ENCODE peak calls at places on chromosomes 7 and 10, in eight cellular contexts. T is suprapubic skin, U is transverse colon, X is stomach, G is GM12891, L is vagina, H is HCT116, S is sigmoid colon. V is an unnamed sample.

GRCh38 chr7:4798706-4799235 is 23.3 kb downstream of the AP5Z1 start:
- DNase-seq in H (no peak), U (no peak), T (no peak), L (no peak), G (no peak), S (no peak), X (no peak), V (no peak)

GRCh38 chr10:58513189-58514101 is 773 bp downstream of the BICC1 start:
- DNase-seq in T (peak), U (peak), X (peak), L (no peak), S (peak), G (no peak), H (no peak), V (peak)

GRCh38 chr10:60570941-60571340 is 181.3 kb upstream of the ANK3 start:
- DNase-seq in T (no peak), S (no peak), H (no peak), G (no peak), U (no peak), L (no peak), X (no peak), V (no peak)

GRCh38 chr7:133794490-133794889 is 332.6 kb upstream of the LRGUK start:
- DNase-seq in X (no peak), S (no peak), U (no peak), L (no peak), G (no peak), T (no peak), H (no peak), V (no peak)

GRCh38 chr7:55546826-55547225 is 25.5 kb downstream of the VOPP1 start:
- DNase-seq in L (no peak), S (peak), T (no peak), H (peak), G (no peak), X (peak), U (peak), V (no peak)

GRCh38 chr10:22500567-22501369 is 155.5 kb downstream of the SPAG6 start:
- DNase-seq in L (no peak), U (no peak), H (no peak), T (no peak), X (no peak), G (no peak), S (no peak), V (no peak)

GRCh38 chr10:20492447-20492846 is 404.7 kb downstream of the NEBL start:
- DNase-seq in L (no peak), S (no peak), T (no peak), G (no peak), U (no peak), X (no peak), H (no peak), V (no peak)

GRCh38 chr10:31867646-31868045 is 61.0 kb downstream of the ARHGAP12 start:
- DNase-seq in U (no peak), S (no peak), L (no peak), T (no peak), G (no peak), H (no peak), X (no peak), V (no peak)

GRCh38 chr7:26399309-26399610 is 107.6 kb downstream of the SNX10 start:
- DNase-seq in X (peak), L (no peak), U (no peak), H (no peak), T (no peak), S (no peak), G (no peak), V (no peak)

GRCh38 chr7:75623390-75624133 is 115.2 kb downstream of the HIP1 start:
- DNase-seq in L (no peak), H (no peak), G (no peak), T (no peak), U (no peak), S (no peak), X (no peak), V (no peak)

GRCh38 chr10:10330481-10330880 is 687.2 kb upstream of the CELF2 start:
- DNase-seq in L (no peak), H (no peak), G (no peak), S (no peak), T (no peak), U (no peak), X (no peak), V (no peak)

GRCh38 chr7:157493017-157493416 is 156.2 kb downstream of the DNAJB6 start:
- DNase-seq in X (peak), U (no peak), L (no peak), S (peak), T (no peak), H (no peak), G (no peak), V (no peak)

GRCh38 chr7:98557538-98558031 is 59.5 kb upstream of the NPTX2 start:
- DNase-seq in L (no peak), S (no peak), T (no peak), X (no peak), G (no peak), H (no peak), U (no peak), V (no peak)

GRCh38 chr10:132208489-132209050 is 21.8 kb downstream of the DPYSL4 start:
- DNase-seq in G (no peak), S (no peak), L (no peak), H (no peak), X (no peak), U (no peak), T (no peak), V (no peak)

DNA sequence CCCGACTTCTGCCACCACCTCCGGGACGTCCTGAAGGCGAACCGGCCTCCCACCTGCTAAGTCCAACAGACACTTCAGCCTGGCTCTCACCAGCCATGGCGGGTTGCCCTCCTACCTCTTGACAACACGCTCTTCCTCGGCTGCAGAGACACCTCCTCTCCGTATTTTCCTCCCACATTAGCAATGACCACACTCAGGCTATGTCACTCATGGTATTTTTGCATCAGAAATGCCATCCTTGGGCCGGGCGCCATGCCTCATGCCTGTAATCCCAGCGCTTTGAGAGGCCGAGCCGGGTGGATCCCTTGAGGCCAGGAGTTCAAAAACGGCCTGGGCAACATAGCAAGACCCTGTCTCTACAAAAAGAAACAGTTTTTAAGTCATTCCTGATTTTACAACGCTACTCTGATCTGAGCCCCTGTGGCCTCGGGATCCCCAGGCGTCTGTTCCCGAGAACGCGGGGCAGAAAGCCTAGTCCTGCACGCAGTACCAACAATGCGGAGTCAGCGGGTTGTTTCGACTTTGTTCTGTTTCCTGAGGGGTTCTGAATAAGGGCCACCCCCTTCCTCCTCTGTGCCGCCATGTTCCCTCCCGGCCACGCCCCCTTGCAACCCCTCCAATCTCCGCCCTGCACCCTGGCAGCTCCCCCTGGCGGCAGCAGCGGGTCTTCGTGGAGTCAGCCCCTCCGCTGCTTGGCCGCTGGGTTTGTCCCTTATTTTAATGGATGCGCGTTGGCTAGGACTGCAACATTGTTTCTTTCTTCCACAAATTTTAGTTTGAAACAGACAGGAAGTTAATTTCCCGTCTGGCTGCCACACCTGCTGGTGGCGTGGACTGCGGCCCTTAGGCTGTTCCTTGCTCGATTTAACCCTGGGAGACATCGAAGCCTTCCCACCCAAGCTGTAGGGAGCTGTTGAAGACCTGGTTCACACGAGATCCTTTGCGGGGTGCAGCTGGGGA is 9.7 kb upstream of the ZFAND2A start:
- DNase-seq in X (peak), S (peak), T (peak), G (peak), U (peak), L (no peak), H (no peak), V (peak)
- TF ChIP-seq POLR2AphosphoS5 in X (peak), S (no peak), T (peak), G (peak), U (no peak), L (no peak), H (no peak), V (peak)

DNA sequence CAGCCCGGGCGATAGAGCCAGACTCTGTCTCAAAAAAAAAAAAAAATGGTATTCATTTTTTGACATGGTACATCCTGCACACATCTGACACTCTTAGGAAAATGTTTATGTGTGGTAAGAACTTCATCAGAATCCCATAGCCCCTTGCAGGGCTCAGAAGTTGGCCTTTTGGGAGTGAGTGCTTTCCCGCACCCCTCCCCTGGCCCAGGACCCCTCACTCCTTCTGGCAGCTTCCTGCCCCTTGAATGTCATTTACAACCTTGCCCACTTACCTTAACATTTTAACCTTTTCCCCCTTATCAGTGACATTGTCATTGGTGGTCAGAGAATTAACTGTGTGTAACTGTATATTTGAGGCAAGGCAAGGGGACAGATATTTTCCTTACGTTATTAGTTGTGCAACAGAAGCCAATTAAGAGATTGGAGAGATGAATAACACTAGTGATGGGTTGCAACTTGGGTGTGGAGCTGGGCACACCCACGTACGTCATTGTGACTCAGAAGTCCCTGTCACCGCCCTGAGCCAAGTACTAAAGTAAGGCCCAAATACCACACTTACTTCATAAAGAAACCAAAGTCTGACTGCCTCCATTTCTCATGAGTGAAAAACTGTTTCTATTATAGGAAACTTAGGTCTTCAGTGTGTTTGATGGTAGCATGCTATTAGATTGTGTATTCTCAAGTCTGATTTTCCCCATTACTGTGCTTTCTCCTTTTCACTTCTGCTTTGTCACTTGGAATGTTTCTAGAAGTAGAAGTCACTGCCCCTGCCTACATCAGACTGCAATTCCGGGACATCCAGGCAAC is 31.6 kb downstream of the OGDH start:
- DNase-seq in U (peak), L (no peak), S (peak), T (peak), X (peak), H (peak), G (no peak), V (no peak)
- TF ChIP-seq POLR2AphosphoS5 in U (no peak), L (no peak), S (peak), T (peak), X (peak), H (peak), G (peak), V (no peak)

GRCh38 chr10:69318997-69319727 is 40.9 kb downstream of the HK1 start:
- DNase-seq in H (no peak), S (peak), G (peak), L (no peak), T (peak), U (peak), X (peak), V (peak)

GRCh38 chr10:69316313-69317059 is 38.2 kb downstream of the HK1 start:
- DNase-seq in H (no peak), G (no peak), U (no peak), X (no peak), L (no peak), T (no peak), S (no peak), V (no peak)

GRCh38 chr10:69317175-69318086 is 39.1 kb downstream of the HK1 start:
- DNase-seq in U (no peak), S (no peak), T (no peak), H (no peak), G (peak), L (no peak), X (no peak), V (peak)

GRCh38 chr10:69319911-69320316 is 41.6 kb downstream of the HK1 start:
- DNase-seq in T (no peak), L (no peak), S (no peak), H (no peak), X (no peak), G (no peak), U (no peak), V (no peak)

GRCh38 chr10:69318087-69318996 is 40.0 kb downstream of the HK1 start:
- DNase-seq in X (peak), T (peak), S (peak), U (peak), H (peak), G (peak), L (no peak), V (peak)
- TF ChIP-seq POLR2AphosphoS5 in X (peak), T (no peak), S (peak), U (peak), H (peak), G (no peak), L (no peak), V (no peak)

GRCh38 chr10:61735879-61736278 is 73.2 kb downstream of the CABCOCO1 start:
- DNase-seq in T (no peak), G (no peak), L (no peak), H (no peak), U (no peak), S (no peak), X (no peak), V (no peak)
- TF ChIP-seq POLR2AphosphoS5 in T (no peak), G (no peak), L (no peak), H (no peak), U (no peak), S (no peak), X (no peak), V (no peak)

GRCh38 chr10:28120043-28120749 is 121.3 kb upstream of the ODAD2 start:
- DNase-seq in X (no peak), H (peak), U (no peak), G (no peak), T (no peak), L (no peak), S (no peak), V (no peak)

GRCh38 chr10:28120795-28121194 is 121.9 kb upstream of the ODAD2 start:
- DNase-seq in S (no peak), T (no peak), U (no peak), L (no peak), X (no peak), H (no peak), G (no peak), V (no peak)

GRCh38 chr10:28130267-28130666 is 131.4 kb upstream of the ODAD2 start:
- DNase-seq in U (no peak), L (no peak), H (no peak), S (no peak), G (no peak), X (no peak), T (no peak), V (no peak)

GRCh38 chr10:28127881-28128280 is 129.0 kb upstream of the ODAD2 start:
- DNase-seq in U (no peak), X (no peak), T (no peak), L (no peak), G (no peak), H (no peak), S (no peak), V (no peak)

DNA sequence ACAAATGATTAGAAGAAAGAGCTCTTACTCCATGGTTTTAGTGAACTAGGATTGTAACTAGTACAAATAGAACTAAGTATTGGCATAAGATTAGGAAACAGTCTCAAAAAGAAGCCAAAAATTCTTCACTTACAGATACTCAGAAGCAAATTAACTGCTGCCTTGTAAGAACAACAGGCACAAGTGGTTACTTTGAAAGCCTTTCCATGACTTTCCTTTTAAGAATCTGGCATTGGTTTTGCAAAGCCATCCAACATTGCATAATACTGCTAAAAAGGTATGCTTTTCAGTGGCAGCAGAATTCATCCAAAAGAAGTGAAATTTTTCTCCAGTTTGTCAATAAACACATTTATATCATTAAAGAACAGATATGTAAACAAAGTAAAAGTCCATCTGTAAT is 126.8 kb upstream of the ODAD2 start:
- DNase-seq in X (no peak), U (no peak), H (no peak), L (no peak), G (no peak), T (no peak), S (no peak), V (no peak)
- TF ChIP-seq POLR2AphosphoS5 in X (no peak), U (no peak), H (no peak), L (no peak), G (no peak), T (no peak), S (no peak), V (no peak)

DNA sequence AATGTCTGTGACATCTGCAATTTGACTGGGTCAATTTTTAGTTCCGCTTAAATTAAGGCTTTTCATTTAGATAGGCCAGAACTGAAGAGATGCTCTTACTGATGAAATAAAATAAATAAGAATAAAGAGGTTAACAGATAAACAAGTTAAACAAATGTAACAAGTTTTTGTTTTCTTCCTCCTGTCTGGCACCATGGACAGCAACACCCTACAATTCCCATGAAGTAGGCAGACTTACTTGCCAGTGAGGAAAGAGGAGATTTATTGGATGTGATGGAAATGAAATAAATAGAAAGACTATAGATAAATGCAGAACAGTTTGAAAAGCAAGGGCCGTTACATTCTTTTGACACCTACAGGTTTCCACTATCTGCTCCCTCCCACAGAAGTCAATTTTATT is 118.5 kb downstream of the AMPH start:
- DNase-seq in G (no peak), U (no peak), L (no peak), H (no peak), X (no peak), S (no peak), T (no peak), V (no peak)
- TF ChIP-seq POLR2AphosphoS5 in G (no peak), U (no peak), L (no peak), H (no peak), X (no peak), S (no peak), T (no peak), V (no peak)